ENCODE peak calls at places on chromosomes 11 and 22, in four cellular contexts. H is neural progenitor cell; Q is CD4-positive, alpha-beta T cell; L is neuronal stem cell. B is an unnamed sample.

GRCh38 chr11:6402561-6402981 is 12.3 kb downstream of the SMPD1 start:
- DNase-seq in H (no peak), Q (peak), L (no peak), B (no peak)

GRCh38 chr11:957201-957920 is 31.7 kb downstream of the AP2A2 start:
- DNase-seq in H (no peak), Q (no peak), L (no peak), B (no peak)

GRCh38 chr11:31783264-31783663 is 27.9 kb downstream of the PAX6 start:
- DNase-seq in H (peak), Q (no peak), L (no peak), B (no peak)

GRCh38 chr22:19495562-19496323 is 16.0 kb downstream of the CDC45 start:
- DNase-seq in H (no peak), Q (no peak), L (no peak), B (no peak)

GRCh38 chr11:37946155-37946766 is 1348.2 kb upstream of the RAG2 start:
- DNase-seq in H (peak), Q (no peak), L (peak), B (no peak)

GRCh38 chr11:35484435-35484834 is 41.0 kb downstream of the PAMR1 start:
- DNase-seq in H (no peak), Q (no peak), L (no peak), B (no peak)

GRCh38 chr11:102989379-102990047 is 34.0 kb upstream of the MMP13 start:
- DNase-seq in H (no peak), Q (no peak), L (no peak), B (no peak)

GRCh38 chr22:48560836-48561235 is 1266.8 kb downstream of the BRD1 start:
- DNase-seq in H (no peak), Q (no peak), L (no peak), B (no peak)

GRCh38 chr11:64021742-64022067 is 14.0 kb upstream of the FLRT1 start:
- DNase-seq in H (peak), Q (no peak), L (no peak), B (no peak)

GRCh38 chr22:44870021-44870420 is 117.6 kb downstream of the ARHGAP8 start:
- DNase-seq in H (peak), Q (no peak), L (peak), B (peak)

GRCh38 chr11:113365895-113366294 is 21.7 kb upstream of the ANKK1 start:
- DNase-seq in H (no peak), Q (no peak), L (no peak), B (no peak)

GRCh38 chr22:37233751-37234631 is 10.1 kb downstream of the RAC2 start:
- DNase-seq in H (no peak), Q (no peak), L (no peak), B (no peak)

GRCh38 chr22:41256254-41256897 is 15.6 kb upstream of the CHADL start:
- DNase-seq in H (no peak), Q (no peak), L (no peak), B (no peak)

GRCh38 chr11:46953093-46953492 is 16.5 kb downstream of the CSTPP1 start:
- DNase-seq in H (no peak), Q (no peak), L (no peak), B (no peak)

GRCh38 chr11:58616594-58616993 is 5.9 kb upstream of the CNTF start:
- DNase-seq in H (no peak), Q (no peak), L (no peak), B (no peak)

GRCh38 chr11:1228921-1229451 is 6.1 kb downstream of the MUC5B start:
- DNase-seq in H (no peak), Q (no peak), L (no peak), B (no peak)

GRCh38 chr22:50206599-50206998 is 5.8 kb downstream of the SELENOO start:
- DNase-seq in H (peak), Q (no peak), L (no peak), B (no peak)

GRCh38 chr22:43197271-43197941 is 10.5 kb upstream of the TTLL12 start:
- DNase-seq in H (no peak), Q (no peak), L (no peak), B (no peak)

GRCh38 chr11:111934301-111934700 is 2.8 kb upstream of the DIXDC1 start:
- DNase-seq in H (no peak), Q (no peak), L (no peak), B (no peak)

GRCh38 chr11:206002-206384 is 1.2 kb downstream of the BET1L start:
- DNase-seq in H (no peak), Q (no peak), L (no peak), B (no peak)

GRCh38 chr11:59550842-59551650 is 39.7 kb downstream of the OR4D9 start:
- DNase-seq in H (peak), Q (peak), L (peak), B (peak)

GRCh38 chr11:128195057-128195751 is 392.2 kb downstream of the ETS1 start:
- DNase-seq in H (no peak), Q (peak), L (no peak), B (no peak)

GRCh38 chr11:82703226-82703625 is 30.4 kb downstream of the FAM181B start:
- DNase-seq in H (no peak), Q (no peak), L (no peak), B (no peak)

GRCh38 chr11:123235117-123235686 is 40.2 kb upstream of the CLMP start:
- DNase-seq in H (peak), Q (peak), L (no peak), B (no peak)

GRCh38 chr22:19422440-19423301 is 8.9 kb downstream of the HIRA start:
- DNase-seq in H (no peak), Q (no peak), L (no peak), B (peak)

GRCh38 chr22:31496007-31496734 is at the start of gene SFI1:
- DNase-seq in H (peak), Q (peak), L (peak), B (peak)

GRCh38 chr22:25403752-25404471 is 160.6 kb upstream of the GRK3 start:
- DNase-seq in H (peak), Q (no peak), L (no peak), B (no peak)

GRCh38 chr22:41094036-41094435 is 1.6 kb downstream of the EP300 start:
- DNase-seq in H (peak), Q (no peak), L (no peak), B (no peak)

GRCh38 chr22:27749597-27750225 is 51.8 kb downstream of the MN1 start:
- DNase-seq in H (peak), Q (no peak), L (no peak), B (no peak)

GRCh38 chr22:45009881-45010531 is at the start of gene PHF21B:
- DNase-seq in H (peak), Q (no peak), L (peak), B (peak)

GRCh38 chr11:134498326-134499139 is 86.5 kb upstream of the B3GAT1 start:
- DNase-seq in H (no peak), Q (no peak), L (no peak), B (peak)

GRCh38 chr11:62025429-62026105 is 58.1 kb upstream of the FTH1 start:
- DNase-seq in H (no peak), Q (peak), L (no peak), B (no peak)

GRCh38 chr11:86955111-86955673 is at the start of gene FZD4:
- DNase-seq in H (peak), Q (no peak), L (peak), B (peak)
- H3K27ac ChIP-seq in H (peak), Q (no peak), L (peak), B (peak)

GRCh38 chr22:23144432-23144831 is 845 bp upstream of the RAB36 start:
- DNase-seq in H (no peak), Q (no peak), L (no peak), B (no peak)
- H3K27ac ChIP-seq in H (no peak), Q (no peak), L (no peak), B (peak)

GRCh38 chr11:12220305-12220704 is 109.9 kb downstream of the MICAL2 start:
- DNase-seq in H (no peak), Q (no peak), L (no peak), B (no peak)
- H3K27ac ChIP-seq in H (no peak), Q (no peak), L (no peak), B (no peak)

GRCh38 chr11:124876818-124877630 is 11.8 kb downstream of the ROBO3 start:
- DNase-seq in H (no peak), Q (no peak), L (no peak), B (no peak)
- H3K27ac ChIP-seq in H (no peak), Q (peak), L (peak), B (peak)

GRCh38 chr22:23245045-23245798 is 64.9 kb downstream of the BCR start:
- DNase-seq in H (no peak), Q (no peak), L (no peak), B (no peak)
- H3K27ac ChIP-seq in H (no peak), Q (no peak), L (no peak), B (no peak)

B was measured in caudate nucleus.